ENCODE peak calls at places on chromosomes 3 and 15, in five cellular contexts. R, A, I, W and T are unnamed samples.

GRCh38 chr3:9349321-9350117 is 13.3 kb upstream of the THUMPD3 start:
- DNase-seq in W (no peak), A (no peak), I (no peak), R (no peak), T (no peak)

GRCh38 chr3:52507359-52507758 is 12.2 kb downstream of the STAB1 start:
- DNase-seq in R (no peak), A (no peak), I (no peak), W (no peak), T (no peak)

GRCh38 chr3:151501171-151501790 is 40.4 kb upstream of the IGSF10 start:
- DNase-seq in R (no peak), W (no peak), A (no peak), I (no peak), T (no peak)

GRCh38 chr15:33722005-33722672 is 246.2 kb upstream of the CHRM5 start:
- DNase-seq in I (no peak), A (no peak), R (no peak), W (no peak), T (no peak)

GRCh38 chr15:77160562-77161481 is 89.9 kb upstream of the TSPAN3 start:
- DNase-seq in I (no peak), A (no peak), W (no peak), R (no peak), T (no peak)

GRCh38 chr15:25182736-25183445 is 228.1 kb downstream of the SNRPN start:
- DNase-seq in A (no peak), W (peak; percentile 21), R (no peak), I (no peak), T (no peak)

GRCh38 chr3:46812237-46812791 is 50.9 kb downstream of the MYL3 start:
- DNase-seq in A (peak; percentile 19), R (no peak), I (peak; percentile 60), W (peak; percentile 85), T (peak; percentile 9)

GRCh38 chr3:67655364-67656121 is 1.1 kb upstream of the SUCLG2 start:
- DNase-seq in I (peak; percentile 61), R (no peak), W (no peak), A (no peak), T (no peak)

GRCh38 chr3:122392868-122393844 is 9.2 kb downstream of the FAM162A start:
- DNase-seq in W (no peak), I (no peak), R (no peak), A (peak; percentile 24), T (peak; percentile 23)

GRCh38 chr3:133527306-133527705 is 46.2 kb upstream of the CDV3 start:
- DNase-seq in A (peak; percentile 6), W (no peak), I (no peak), R (no peak), T (no peak)

GRCh38 chr3:18423401-18424212 is 1.5 kb downstream of the SATB1 start:
- DNase-seq in I (no peak), W (peak; percentile 59), A (peak; percentile 26), R (peak; percentile 19), T (peak; percentile 61)

GRCh38 chr15:27826411-27826810 is 272.7 kb downstream of the OCA2 start:
- DNase-seq in R (no peak), A (no peak), W (no peak), I (no peak), T (no peak)

GRCh38 chr3:115623414-115623868 is at the start of gene GAP43:
- DNase-seq in R (peak; percentile 44), I (no peak), W (peak; percentile 49), A (peak; percentile 77), T (peak; percentile 14)